ENCODE peak calls at places on chromosomes 3 and 15, in six cellular contexts. O is naive thymus-derived CD4-positive, alpha-beta T cell; Z is Peyer's patch; S is RWPE1; B is transverse colon; A is substantia nigra. M is an unnamed sample.

GRCh38 chr15:80179025-80179759 is 26.4 kb downstream of the FAH start:
- DNase-seq in B (no peak), Z (no peak), S (peak), O (no peak), A (no peak), M (no peak)

GRCh38 chr15:58355352-58355964 is 76.3 kb upstream of the LIPC start:
- DNase-seq in Z (no peak), O (no peak), A (no peak), S (no peak), B (no peak), M (no peak)

GRCh38 chr3:155676252-155676981 is 68.5 kb downstream of the PLCH1 start:
- DNase-seq in O (no peak), Z (no peak), S (peak), B (peak), A (peak), M (no peak)

GRCh38 chr15:72481015-72481659 is 7.0 kb downstream of the ARIH1 start:
- DNase-seq in B (no peak), S (no peak), O (no peak), Z (no peak), A (no peak), M (no peak)

GRCh38 chr3:107377151-107377550 is at the start of gene CCDC54:
- DNase-seq in B (no peak), A (no peak), Z (no peak), O (no peak), S (no peak), M (no peak)

GRCh38 chr15:98281130-98281529 is 320.6 kb downstream of the ARRDC4 start:
- DNase-seq in A (no peak), Z (no peak), S (no peak), O (no peak), B (no peak), M (no peak)

GRCh38 chr3:72031581-72031980 is 246.6 kb upstream of the PROK2 start:
- DNase-seq in B (no peak), Z (no peak), O (no peak), S (no peak), A (no peak), M (no peak)

GRCh38 chr3:65723011-65723410 is 315.7 kb downstream of the MAGI1 start:
- DNase-seq in Z (no peak), O (no peak), S (no peak), A (no peak), B (no peak), M (no peak)

GRCh38 chr3:71708478-71709098 is 16.6 kb downstream of the EIF4E3 start:
- DNase-seq in B (no peak), Z (no peak), A (peak), O (no peak), S (no peak), M (peak)

GRCh38 chr3:38111696-38112377 is 25.1 kb downstream of the ACAA1 start:
- DNase-seq in S (no peak), A (no peak), Z (no peak), O (no peak), B (no peak), M (no peak)

GRCh38 chr3:165459111-165459510 is 262.9 kb upstream of the SLITRK3 start:
- DNase-seq in S (no peak), O (no peak), B (no peak), Z (no peak), A (no peak), M (no peak)

GRCh38 chr15:40160689-40161688 is at the start of gene BUB1B:
- DNase-seq in A (peak), S (peak), Z (peak), B (peak), O (peak), M (peak)
- H3K27ac ChIP-seq in A (no peak), S (peak), Z (no peak), B (peak), O (peak), M (no peak)

DNA sequence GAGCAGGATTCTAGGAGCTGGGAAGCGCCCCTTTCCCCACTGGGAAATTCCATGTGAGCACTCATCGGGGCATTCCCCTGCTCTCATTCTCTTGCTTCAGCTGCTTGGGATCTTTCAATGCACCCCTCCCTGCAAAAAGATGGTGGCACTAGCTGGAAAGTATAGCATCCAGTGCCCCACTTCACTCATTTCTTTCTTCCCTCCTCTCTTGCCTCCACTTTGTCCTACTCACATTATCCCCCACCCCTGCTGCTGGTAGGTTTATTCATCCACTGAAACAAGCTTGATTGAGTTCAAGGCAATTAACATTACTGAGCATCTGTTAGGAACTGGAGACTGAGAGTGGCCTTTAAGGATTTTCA is 84.8 kb upstream of the LIMD1 start:
- DNase-seq in B (no peak), S (no peak), Z (no peak), O (no peak), A (no peak), M (no peak)
- H3K27ac ChIP-seq in B (peak), S (no peak), Z (no peak), O (no peak), A (peak), M (peak)

DNA sequence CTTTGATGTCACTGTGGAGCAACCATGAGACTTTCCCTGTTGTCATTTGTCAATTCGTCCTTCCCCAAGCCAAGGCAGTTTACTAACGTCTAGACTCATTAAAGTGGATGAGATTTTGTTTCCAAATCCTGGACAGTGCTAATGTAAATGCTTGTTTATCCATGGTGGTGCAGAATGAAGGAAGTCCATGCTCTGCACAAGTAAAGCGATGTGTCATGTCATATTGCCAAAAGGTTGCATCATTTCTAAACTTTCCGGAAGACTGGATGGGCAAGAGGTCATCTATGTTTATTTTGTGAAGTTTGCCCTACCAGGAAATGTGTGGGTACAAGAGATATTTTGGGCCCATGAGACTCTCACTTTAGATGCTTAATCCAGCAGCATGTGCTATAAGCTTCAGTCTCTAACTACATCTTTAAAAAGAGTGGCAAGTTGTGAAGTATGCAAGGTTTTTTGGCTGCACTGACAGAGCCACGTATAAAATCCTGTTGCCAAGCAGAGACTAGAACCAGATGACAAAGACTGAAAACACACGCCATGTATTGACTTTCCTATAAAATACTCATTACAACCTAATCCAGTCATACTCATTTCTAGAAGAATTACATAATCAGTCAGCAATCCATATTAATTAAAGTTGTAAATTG is 72.1 kb upstream of the FNDC3B start:
- DNase-seq in A (no peak), B (no peak), Z (no peak), O (no peak), S (peak), M (no peak)
- H3K27ac ChIP-seq in A (no peak), B (peak), Z (no peak), O (no peak), S (no peak), M (no peak)

GRCh38 chr15:60408438-60409105 is 10.8 kb upstream of the ANXA2 start:
- DNase-seq in A (no peak), S (peak), B (no peak), O (no peak), Z (no peak), M (no peak)
- H3K27ac ChIP-seq in A (no peak), S (no peak), B (peak), O (no peak), Z (peak), M (no peak)

DNA sequence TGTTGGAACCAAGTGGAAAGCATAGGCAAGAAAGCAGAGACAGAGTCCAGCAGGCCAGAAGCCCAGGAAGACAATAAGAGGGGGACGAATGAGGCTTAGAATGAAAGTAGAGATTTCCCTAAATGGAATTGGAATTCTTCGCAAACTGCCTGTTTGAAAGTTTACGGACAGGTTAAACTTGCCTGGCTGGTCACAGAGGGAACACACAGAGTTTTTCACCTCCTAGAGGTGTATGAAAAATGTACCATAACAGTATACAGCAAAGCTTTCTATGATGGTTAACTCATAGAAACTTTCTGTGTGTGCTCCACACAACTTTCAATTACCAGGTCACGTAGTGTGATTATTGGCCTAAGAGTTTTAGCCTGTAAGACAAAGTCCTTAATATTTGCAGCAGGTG is 453.7 kb upstream of the KCNMB2 start:
- DNase-seq in O (no peak), A (no peak), Z (no peak), S (no peak), B (no peak), M (no peak)
- H3K27ac ChIP-seq in O (no peak), A (no peak), Z (no peak), S (no peak), B (no peak), M (peak)

GRCh38 chr3:56366641-56366984 is 101.7 kb downstream of the ERC2 start:
- DNase-seq in O (no peak), Z (no peak), A (no peak), S (no peak), B (no peak), M (no peak)
- H3K27ac ChIP-seq in O (no peak), Z (no peak), A (peak), S (no peak), B (no peak), M (peak)